ENCODE peak calls at places on chromosomes 2 and 18, in four cellular contexts. M is tibial artery, Q is gastrocnemius medialis, B is H9. A is an unnamed sample.

GRCh38 chr18:70044626-70045025 is 97.0 kb upstream of the CD226 start:
- DNase-seq in M (no peak), Q (no peak), B (no peak), A (no peak)

GRCh38 chr2:113370030-113370429 is 67.5 kb upstream of the ZNG1B start:
- DNase-seq in M (no peak), Q (no peak), B (no peak), A (no peak)

GRCh38 chr2:217680376-217680775 is 322.4 kb downstream of the TNS1 start:
- DNase-seq in M (no peak), Q (no peak), B (no peak), A (no peak)

GRCh38 chr2:233479616-233480489 is 86.7 kb downstream of the USP40 start:
- DNase-seq in M (no peak), Q (peak), B (no peak), A (no peak)

GRCh38 chr2:197700960-197701359 is 4.2 kb upstream of the MARS2 start:
- DNase-seq in M (no peak), Q (no peak), B (no peak), A (no peak)

GRCh38 chr2:235511751-235512698 is 18.2 kb downstream of the AGAP1 start:
- DNase-seq in M (no peak), Q (no peak), B (no peak), A (no peak)

GRCh38 chr2:158931577-158931976 is 36.9 kb upstream of the TANC1 start:
- DNase-seq in M (no peak), Q (no peak), B (no peak), A (no peak)

GRCh38 chr2:68292108-68292710 is 27.5 kb downstream of the CNRIP1 start:
- DNase-seq in M (no peak), Q (no peak), B (no peak), A (no peak)

GRCh38 chr2:10868021-10868420 is 43.7 kb upstream of the KCNF1 start:
- DNase-seq in M (no peak), Q (no peak), B (no peak), A (no peak)

GRCh38 chr18:55351980-55352714 is 235.8 kb downstream of the TCF4 start:
- DNase-seq in M (no peak), Q (no peak), B (no peak), A (no peak)

GRCh38 chr2:129768485-129769258 is 210.8 kb upstream of the RAB6C start:
- DNase-seq in M (no peak), Q (no peak), B (no peak), A (no peak)

GRCh38 chr2:9423922-9424272 is 443 bp downstream of the CPSF3 start:
- DNase-seq in M (no peak), Q (no peak), B (no peak), A (no peak)

GRCh38 chr2:26940001-26940400 is 30.4 kb upstream of the MAPRE3 start:
- DNase-seq in M (no peak), Q (no peak), B (no peak), A (no peak)

GRCh38 chr2:28709101-28709500 is 42.5 kb upstream of the PPP1CB start:
- DNase-seq in M (peak), Q (peak), B (no peak), A (no peak)

GRCh38 chr2:9744256-9745004 is 98.8 kb upstream of the TAF1B start:
- DNase-seq in M (no peak), Q (no peak), B (no peak), A (no peak)

GRCh38 chr2:69222984-69223658 is 163.9 kb downstream of the GFPT1 start:
- DNase-seq in M (peak), Q (no peak), B (no peak), A (no peak)

GRCh38 chr2:238114851-238115660 is 14.9 kb downstream of the ESPNL start:
- DNase-seq in M (peak), Q (no peak), B (no peak), A (no peak)

GRCh38 chr2:159939946-159940345 is 122.5 kb downstream of the PLA2R1 start:
- DNase-seq in M (no peak), Q (no peak), B (no peak), A (no peak)

GRCh38 chr2:83160571-83160970 is 1298.5 kb downstream of the SUCLG1 start:
- DNase-seq in M (no peak), Q (no peak), B (no peak), A (no peak)

GRCh38 chr2:20421988-20422678 is 24.7 kb upstream of the RHOB start:
- DNase-seq in M (peak), Q (peak), B (no peak), A (no peak)

GRCh38 chr2:54669677-54670484 is 53.6 kb upstream of the EML6 start:
- DNase-seq in M (no peak), Q (no peak), B (no peak), A (no peak)

GRCh38 chr2:16791496-16791895 is 125.9 kb upstream of the CYRIA start:
- DNase-seq in M (no peak), Q (no peak), B (no peak), A (no peak)

DNA sequence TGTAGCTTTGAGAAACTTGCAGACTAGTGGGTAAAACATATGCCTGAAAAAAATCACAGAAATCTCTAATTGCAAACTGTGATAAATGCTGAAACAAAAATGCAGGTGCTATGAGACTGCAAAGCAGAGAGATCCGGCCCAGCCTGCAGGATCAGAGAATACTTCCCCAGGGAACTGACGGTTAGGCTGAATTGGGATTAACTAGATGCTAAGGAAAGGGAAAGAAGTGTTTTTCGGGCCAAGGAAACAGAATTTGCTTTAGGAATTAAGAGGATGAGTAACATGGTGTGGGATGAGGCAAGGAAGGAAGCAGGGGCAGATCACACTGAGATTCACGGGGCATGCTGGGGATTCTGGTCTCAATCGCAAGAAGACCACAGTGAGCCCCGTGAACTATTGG is 71.5 kb downstream of the OSBPL6 start:
- DNase-seq in M (no peak), Q (no peak), B (no peak), A (no peak)
- H3K27ac ChIP-seq in M (no peak), Q (no peak), B (no peak), A (peak)

GRCh38 chr18:58385472-58385871 is 243.4 kb downstream of the ALPK2 start:
- DNase-seq in M (peak), Q (no peak), B (peak), A (no peak)
- H3K27ac ChIP-seq in M (no peak), Q (no peak), B (no peak), A (no peak)

GRCh38 chr2:227453810-227454209 is 18.1 kb upstream of the AGFG1 start:
- DNase-seq in M (no peak), Q (no peak), B (no peak), A (no peak)
- H3K27ac ChIP-seq in M (no peak), Q (no peak), B (no peak), A (no peak)

GRCh38 chr18:49757513-49758262 is 55.6 kb downstream of the ACAA2 start:
- DNase-seq in M (no peak), Q (no peak), B (peak), A (no peak)
- H3K27ac ChIP-seq in M (no peak), Q (no peak), B (no peak), A (no peak)

GRCh38 chr18:62838475-62839098 is 123.2 kb downstream of the PHLPP1 start:
- DNase-seq in M (no peak), Q (no peak), B (no peak), A (no peak)

GRCh38 chr18:62842898-62843297 is 127.6 kb downstream of the PHLPP1 start:
- DNase-seq in M (no peak), Q (no peak), B (no peak), A (no peak)

GRCh38 chr18:62837011-62837410 is 121.7 kb downstream of the PHLPP1 start:
- DNase-seq in M (no peak), Q (no peak), B (no peak), A (no peak)

GRCh38 chr18:62841405-62841804 is 126.1 kb downstream of the PHLPP1 start:
- DNase-seq in M (no peak), Q (no peak), B (no peak), A (no peak)

GRCh38 chr18:62839874-62840713 is 124.8 kb downstream of the PHLPP1 start:
- DNase-seq in M (no peak), Q (no peak), B (no peak), A (no peak)
- H3K27ac ChIP-seq in M (no peak), Q (no peak), B (peak), A (no peak)

DNA sequence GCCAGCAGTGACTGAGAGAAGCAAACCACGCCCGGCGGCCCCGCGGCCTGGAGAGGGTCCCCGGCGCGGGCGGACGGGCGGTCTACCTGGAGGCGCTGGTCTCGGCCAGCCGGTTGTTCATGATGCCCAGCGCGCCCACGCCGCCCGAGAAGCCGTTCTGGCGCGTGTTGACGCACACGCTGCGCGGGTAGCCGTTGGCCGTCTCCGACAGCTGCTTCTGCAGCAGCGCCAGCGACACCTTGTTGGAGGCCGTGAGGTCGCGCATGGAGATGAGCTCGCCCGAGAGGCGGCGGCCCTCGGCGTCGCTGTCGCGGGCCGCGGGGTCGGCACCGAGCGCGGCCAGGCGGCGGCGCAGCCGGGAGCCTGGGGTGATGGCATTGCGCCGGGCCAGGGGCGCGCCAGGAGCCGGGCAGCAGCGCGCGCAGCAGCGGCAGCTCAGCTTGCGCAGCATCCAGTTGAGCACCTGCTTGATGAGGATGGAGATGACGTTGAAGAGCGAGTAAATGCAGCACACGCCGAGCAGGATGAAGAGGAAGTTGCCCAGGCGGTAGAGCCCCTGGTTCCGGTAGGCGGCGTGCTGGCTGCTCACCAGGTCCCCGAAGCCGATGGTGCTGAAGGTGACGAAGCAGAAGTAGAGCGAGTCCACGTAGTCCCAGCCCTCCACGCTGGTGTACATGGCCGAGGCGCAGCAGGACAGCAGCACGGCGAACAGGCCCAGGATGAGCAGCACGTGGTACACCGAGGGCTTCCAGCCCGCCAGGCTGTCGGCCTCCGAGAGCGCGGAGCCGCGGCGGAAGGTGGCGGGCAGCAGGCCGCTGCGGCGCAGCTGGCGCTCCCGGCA is 118.1 kb downstream of the MSH2 start:
- DNase-seq in M (no peak), Q (peak), B (peak), A (peak)
- H3K27ac ChIP-seq in M (no peak), Q (no peak), B (no peak), A (peak)

GRCh38 chr2:201136889-201137321 is 20.9 kb downstream of the CFLAR start:
- DNase-seq in M (no peak), Q (no peak), B (no peak), A (no peak)
- H3K27ac ChIP-seq in M (no peak), Q (peak), B (no peak), A (no peak)

DNA sequence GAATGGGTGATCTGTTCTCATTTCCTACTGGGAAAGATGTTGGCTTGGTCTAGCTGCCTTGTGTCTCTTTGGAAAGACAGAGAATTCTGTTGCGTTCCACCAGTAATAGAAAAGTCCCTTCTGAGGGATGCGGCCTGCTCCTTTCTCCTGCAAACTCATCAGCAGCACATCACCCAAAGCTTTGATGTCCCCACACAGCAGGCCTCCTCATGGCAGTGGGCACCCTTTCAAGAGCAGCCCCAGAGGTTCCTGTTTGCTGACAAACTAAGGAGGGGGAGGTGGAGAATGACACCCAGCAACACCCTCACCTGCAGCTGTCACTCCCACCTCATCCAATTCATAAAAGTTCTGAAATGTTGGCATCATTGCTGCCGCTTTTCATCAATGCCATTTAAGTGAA is 556.6 kb downstream of the BCL11A start:
- DNase-seq in M (no peak), Q (no peak), B (no peak), A (no peak)
- H3K27ac ChIP-seq in M (no peak), Q (no peak), B (no peak), A (no peak)

GRCh38 chr2:196173505-196173904 is 2.1 kb upstream of the STK17B start:
- DNase-seq in M (no peak), Q (no peak), B (no peak), A (no peak)

GRCh38 chr2:196171946-196172345 is 568 bp upstream of the STK17B start:
- DNase-seq in M (no peak), Q (no peak), B (no peak), A (no peak)

GRCh38 chr2:196174424-196174823 is 3.0 kb upstream of the STK17B start:
- DNase-seq in M (no peak), Q (no peak), B (peak), A (no peak)

GRCh38 chr2:196171248-196171871 is at the start of gene STK17B:
- DNase-seq in M (peak), Q (peak), B (peak), A (peak)

DNA sequence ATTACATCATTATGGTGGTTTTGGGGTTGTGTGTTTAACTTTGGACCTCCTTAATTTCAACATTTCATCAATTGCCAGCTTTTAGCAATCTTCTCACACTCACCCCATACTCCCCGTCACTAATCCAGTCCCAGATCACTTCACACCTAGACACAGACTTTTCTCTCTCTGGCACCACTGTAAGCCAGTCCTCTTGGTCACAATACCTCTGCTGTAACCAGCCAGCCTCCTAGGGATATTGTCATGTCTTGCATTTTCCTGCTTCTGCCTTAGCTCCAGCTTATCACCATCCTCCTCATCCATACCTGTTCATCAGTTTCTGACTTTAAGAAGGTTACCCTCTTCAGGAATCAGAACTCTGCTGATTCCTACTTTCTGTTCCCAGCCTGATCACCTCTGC is 1.6 kb upstream of the STK17B start:
- DNase-seq in M (no peak), Q (no peak), B (no peak), A (no peak)
- H3K27ac ChIP-seq in M (no peak), Q (no peak), B (no peak), A (no peak)

GRCh38 chr2:150484006-150484405 is 3.5 kb downstream of the RND3 start:
- DNase-seq in M (no peak), Q (no peak), B (no peak), A (no peak)
- H3K27ac ChIP-seq in M (peak), Q (no peak), B (no peak), A (no peak)

A was measured in caudate nucleus.